ENCODE peak calls at places on chromosomes 4 and X, in seven cellular contexts. Y is stomach, I is H54, V is esophagus squamous epithelium, J is HCT116, O is GM12878, S is adrenal gland. Q is an unnamed sample.

GRCh38 chr4:7392438-7393374 is 42.0 kb downstream of the PSAPL1 start:
- DNase-seq in V (no peak), J (no peak), Y (peak; percentile 21), O (no peak), I (no peak), S (no peak), Q (no peak)

GRCh38 chr4:128766781-128767180 is 42.7 kb upstream of the JADE1 start:
- DNase-seq in V (no peak), Y (no peak), S (no peak), J (no peak), I (no peak), O (no peak), Q (no peak)

GRCh38 chr4:6663596-6664393 is 23.3 kb downstream of the MRFAP1 start:
- DNase-seq in S (no peak), I (no peak), V (no peak), J (no peak), O (no peak), Y (no peak), Q (no peak)

GRCh38 chr4:54006755-54007154 is 57.6 kb downstream of the CHIC2 start:
- DNase-seq in I (no peak), O (no peak), V (no peak), Y (no peak), S (no peak), J (no peak), Q (no peak)

GRCh38 chr4:171985129-171985528 is 171.9 kb downstream of the GALNTL6 start:
- DNase-seq in Y (no peak), I (no peak), O (no peak), S (no peak), J (no peak), V (no peak), Q (no peak)

GRCh38 chr4:97074531-97074930 is 1068.7 kb downstream of the STPG2 start:
- DNase-seq in O (no peak), S (no peak), V (no peak), I (no peak), J (no peak), Y (no peak), Q (no peak)

GRCh38 chrX:154138857-154139256 is 5.2 kb upstream of the OPN1LW start:
- DNase-seq in Y (no peak), J (no peak), V (no peak), O (no peak), I (no peak), S (no peak), Q (no peak)

GRCh38 chrX:77572322-77572721 is 125.1 kb downstream of the FGF16 start:
- DNase-seq in S (no peak), I (no peak), V (no peak), O (no peak), Y (no peak), J (no peak), Q (no peak)

GRCh38 chr4:112515278-112516075 is 503 bp downstream of the NEUROG2 start:
- DNase-seq in Y (no peak), V (peak; percentile 1), I (peak; percentile 35), S (no peak), O (no peak), J (no peak), Q (peak; percentile 47)

GRCh38 chr4:173513651-173514050 is 16.4 kb downstream of the HAND2 start:
- DNase-seq in V (no peak), S (no peak), I (no peak), Y (no peak), J (no peak), O (no peak), Q (no peak)

GRCh38 chr4:19026281-19026680 is 1004.7 kb upstream of the LCORL start:
- DNase-seq in Y (no peak), O (no peak), I (no peak), S (no peak), J (no peak), V (no peak), Q (no peak)

GRCh38 chr4:135277116-135277979 is 1075.8 kb upstream of the PABPC4L start:
- DNase-seq in Y (no peak), S (no peak), V (no peak), J (no peak), I (no peak), O (no peak), Q (no peak)

GRCh38 chr4:65437102-65437501 is 233.2 kb downstream of the EPHA5 start:
- DNase-seq in S (no peak), Y (no peak), O (no peak), J (no peak), V (no peak), I (no peak), Q (no peak)

GRCh38 chr4:17869327-17869726 is 58.5 kb downstream of the NCAPG start:
- DNase-seq in J (no peak), V (no peak), Y (no peak), O (no peak), I (no peak), S (no peak), Q (no peak)

GRCh38 chr4:100581337-100581736 is 63.5 kb upstream of the EMCN start:
- DNase-seq in I (no peak), Y (no peak), O (no peak), S (no peak), V (no peak), J (peak; percentile 53), Q (peak; percentile 2)

GRCh38 chrX:1679238-1679637 is 64.4 kb downstream of the ASMT start:
- DNase-seq in I (no peak), O (no peak), S (no peak), Y (no peak), J (no peak), V (no peak), Q (no peak)

GRCh38 chr4:152508386-152508785 is 27.5 kb downstream of the FBXW7 start:
- DNase-seq in S (no peak), I (no peak), J (no peak), V (no peak), Y (no peak), O (no peak), Q (no peak)

GRCh38 chr4:7805533-7806079 is 134.1 kb downstream of the AFAP1 start:
- DNase-seq in O (no peak), J (no peak), S (no peak), V (no peak), Y (peak; percentile 93), I (peak; percentile 26), Q (no peak)

GRCh38 chrX:150547511-150548115 is 20.8 kb upstream of the MTM1 start:
- DNase-seq in Y (peak; percentile 66), J (no peak), S (peak; percentile 69), O (no peak), V (peak; percentile 7), I (peak; percentile 42), Q (peak; percentile 57)
- TF ChIP-seq POLR2A in Y (no peak), J (no peak), S (peak; percentile 30), O (no peak), V (no peak), I (no peak), Q (peak; percentile 35)

GRCh38 chrX:131826572-131826971 is 196.5 kb upstream of the STK26 start:
- DNase-seq in J (no peak), S (no peak), I (no peak), V (no peak), O (no peak), Y (no peak), Q (no peak)

GRCh38 chrX:131828482-131828881 is 194.6 kb upstream of the STK26 start:
- DNase-seq in I (no peak), O (no peak), V (no peak), J (no peak), Y (no peak), S (no peak), Q (peak; percentile 21)

GRCh38 chrX:131827935-131828334 is 195.2 kb upstream of the STK26 start:
- DNase-seq in Y (no peak), V (no peak), J (no peak), S (no peak), O (peak; percentile 70), I (no peak), Q (peak; percentile 77)

GRCh38 chrX:131831185-131831520 is 191.9 kb upstream of the STK26 start:
- DNase-seq in Y (no peak), I (no peak), J (no peak), S (no peak), O (no peak), V (no peak), Q (no peak)

GRCh38 chrX:131830400-131831184 is 192.5 kb upstream of the STK26 start:
- DNase-seq in J (peak; percentile 85), I (peak; percentile 32), Y (peak; percentile 79), V (no peak), S (peak; percentile 77), O (peak; percentile 69), Q (peak; percentile 85)
- TF ChIP-seq POLR2A in J (no peak), I (no peak), Y (no peak), V (no peak), S (no peak), O (peak; percentile 67), Q (peak; percentile 59)

DNA sequence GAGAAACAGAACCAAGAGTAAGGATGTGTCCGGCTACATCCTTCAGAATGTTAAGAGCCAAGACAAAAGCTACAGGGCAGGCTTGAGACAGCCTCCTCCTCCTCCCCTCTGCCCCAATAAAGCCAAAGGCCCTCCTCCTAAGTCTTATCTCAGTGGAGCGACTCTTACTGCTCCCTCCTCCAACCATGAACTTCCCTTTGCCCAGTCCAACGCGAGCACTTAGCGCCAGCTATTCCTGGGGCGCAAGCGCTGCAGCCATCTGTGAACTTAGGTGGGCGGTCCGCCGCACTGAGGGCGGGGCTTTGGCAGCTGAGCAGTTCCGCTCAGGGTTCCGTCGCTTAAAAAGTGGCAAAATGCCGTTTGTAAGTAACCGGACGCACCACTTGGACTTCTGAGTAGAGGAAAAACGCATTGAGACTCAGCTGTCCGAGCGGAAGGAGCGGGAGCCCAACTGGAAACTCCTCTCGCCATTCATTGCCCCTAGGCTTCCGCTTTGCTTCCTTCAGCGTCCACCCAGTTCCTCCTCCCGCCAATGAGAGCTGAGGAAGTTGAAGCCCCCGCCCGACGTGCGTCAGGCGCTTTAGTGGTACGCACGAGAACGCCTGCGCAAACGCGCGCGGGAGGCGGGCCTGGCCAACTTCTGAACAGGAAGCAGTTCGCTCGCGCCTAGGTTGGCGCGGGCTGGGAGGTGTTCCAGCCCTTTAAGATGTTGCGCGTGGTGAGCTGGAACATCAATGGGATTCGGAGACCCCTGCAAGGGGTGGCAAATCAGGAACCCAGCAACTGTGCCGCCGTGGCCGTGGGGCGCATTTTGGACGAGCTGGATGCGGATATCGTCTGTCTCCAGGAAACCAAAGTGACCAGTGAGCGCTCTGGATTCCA is at the start of gene APEX2:
- DNase-seq in J (peak; percentile 83), V (peak; percentile 58), O (peak; percentile 61), S (peak; percentile 87), Y (peak; percentile 89), I (peak; percentile 35), Q (peak; percentile 94)
- TF ChIP-seq POLR2A in J (peak; percentile 34), V (no peak), O (peak; percentile 87), S (peak; percentile 50), Y (peak; percentile 22), I (peak; percentile 61), Q (peak; percentile 94)

GRCh38 chrX:40733691-40734090 is 1.7 kb downstream of the MED14 start:
- DNase-seq in O (no peak), I (no peak), S (no peak), J (no peak), Y (no peak), V (no peak), Q (peak; percentile 1)

GRCh38 chrX:40736170-40736505 is 796 bp upstream of the MED14 start:
- DNase-seq in I (no peak), V (no peak), J (no peak), Y (no peak), S (peak; percentile 24), O (no peak), Q (no peak)

GRCh38 chrX:40734956-40735317 is 405 bp downstream of the MED14 start:
- DNase-seq in V (no peak), S (peak; percentile 29), Y (no peak), O (no peak), I (no peak), J (no peak), Q (peak; percentile 72)

GRCh38 chrX:40729923-40730584 is 5.3 kb downstream of the MED14 start:
- DNase-seq in O (no peak), Y (no peak), J (no peak), S (no peak), I (no peak), V (no peak), Q (peak; percentile 31)

GRCh38 chrX:40735318-40736169 is at the start of gene MED14:
- DNase-seq in S (peak; percentile 90), I (peak; percentile 33), J (peak; percentile 72), V (peak; percentile 76), O (peak; percentile 73), Y (peak; percentile 86), Q (peak; percentile 91)
- TF ChIP-seq POLR2A in S (peak; percentile 10), I (peak; percentile 46), J (peak; percentile 21), V (no peak), O (peak; percentile 93), Y (no peak), Q (peak; percentile 67)

Q was measured in erythroblast.